ENCODE peak calls at places on chromosomes 16 and 17, in seven cellular contexts. One of them, this sample, is unnamed.

GRCh38 chr17:71032746-71033273 is 863.5 kb downstream of the KCNJ2 start:
- DNase-seq in GM12878: no peak
- DNase-seq in ascending aorta: no peak
- DNase-seq in astrocyte of the spinal cord: no peak
- DNase-seq in GM12865: no peak
- DNase-seq in lower leg skin: no peak
- DNase-seq in fibroblast of lung: no peak
- DNase-seq in this sample: no peak

GRCh38 chr16:9658157-9658556 is 524.1 kb downstream of the GRIN2A start:
- DNase-seq in GM12878: no peak
- DNase-seq in ascending aorta: no peak
- DNase-seq in astrocyte of the spinal cord: no peak
- DNase-seq in GM12865: no peak
- DNase-seq in lower leg skin: no peak
- DNase-seq in fibroblast of lung: no peak
- DNase-seq in this sample: no peak

GRCh38 chr16:87416826-87417471 is 24.8 kb downstream of the MAP1LC3B start:
- DNase-seq in GM12878: no peak
- DNase-seq in ascending aorta: no peak
- DNase-seq in astrocyte of the spinal cord: peak; percentile 70
- DNase-seq in GM12865: peak; percentile 16
- DNase-seq in lower leg skin: peak; percentile 81
- DNase-seq in fibroblast of lung: peak; percentile 84
- DNase-seq in this sample: peak; percentile 73

GRCh38 chr16:67177743-67178699 is 5.7 kb downstream of the MATCAP1 start:
- DNase-seq in GM12878: no peak
- DNase-seq in ascending aorta: no peak
- DNase-seq in astrocyte of the spinal cord: peak; percentile 48
- DNase-seq in GM12865: peak; percentile 55
- DNase-seq in lower leg skin: no peak
- DNase-seq in fibroblast of lung: peak; percentile 53
- DNase-seq in this sample: peak; percentile 59

GRCh38 chr16:29192329-29193247 is 207.7 kb downstream of the LAT start:
- DNase-seq in GM12878: no peak
- DNase-seq in ascending aorta: peak; percentile 52
- DNase-seq in astrocyte of the spinal cord: no peak
- DNase-seq in GM12865: no peak
- DNase-seq in lower leg skin: peak; percentile 78
- DNase-seq in fibroblast of lung: no peak
- DNase-seq in this sample: no peak

GRCh38 chr16:66391726-66392670 is 25.5 kb downstream of the CDH5 start:
- DNase-seq in GM12878: no peak
- DNase-seq in ascending aorta: peak; percentile 56
- DNase-seq in astrocyte of the spinal cord: no peak
- DNase-seq in GM12865: no peak
- DNase-seq in lower leg skin: peak; percentile 86
- DNase-seq in fibroblast of lung: no peak
- DNase-seq in this sample: no peak

GRCh38 chr17:66965801-66966528 is 1.5 kb downstream of the CACNG4 start:
- DNase-seq in GM12878: no peak
- DNase-seq in ascending aorta: no peak
- DNase-seq in astrocyte of the spinal cord: no peak
- DNase-seq in GM12865: no peak
- DNase-seq in lower leg skin: no peak
- DNase-seq in fibroblast of lung: no peak
- DNase-seq in this sample: no peak

GRCh38 chr17:45573915-45574314 is 83.4 kb upstream of the PLEKHM1 start:
- DNase-seq in GM12878: no peak
- DNase-seq in ascending aorta: no peak
- DNase-seq in astrocyte of the spinal cord: no peak
- DNase-seq in GM12865: peak; percentile 16
- DNase-seq in lower leg skin: no peak
- DNase-seq in fibroblast of lung: no peak
- DNase-seq in this sample: no peak

GRCh38 chr17:52158450-52159042 is at the start of gene CA10:
- DNase-seq in GM12878: no peak
- DNase-seq in ascending aorta: no peak
- DNase-seq in astrocyte of the spinal cord: no peak
- DNase-seq in GM12865: no peak
- DNase-seq in lower leg skin: no peak
- DNase-seq in fibroblast of lung: no peak
- DNase-seq in this sample: no peak

GRCh38 chr16:4316732-4317461 is 1.0 kb downstream of the GLIS2 start:
- DNase-seq in GM12878: no peak
- DNase-seq in ascending aorta: peak; percentile 89
- DNase-seq in astrocyte of the spinal cord: peak; percentile 39
- DNase-seq in GM12865: no peak
- DNase-seq in lower leg skin: peak; percentile 89
- DNase-seq in fibroblast of lung: peak; percentile 40
- DNase-seq in this sample: no peak

GRCh38 chr17:17724307-17724921 is 43.2 kb downstream of the RAI1 start:
- DNase-seq in GM12878: no peak
- DNase-seq in ascending aorta: no peak
- DNase-seq in astrocyte of the spinal cord: peak; percentile 56
- DNase-seq in GM12865: peak; percentile 59
- DNase-seq in lower leg skin: no peak
- DNase-seq in fibroblast of lung: peak; percentile 49
- DNase-seq in this sample: peak; percentile 71

GRCh38 chr16:74216319-74216718 is 80.3 kb upstream of the PSMD7 start:
- DNase-seq in GM12878: no peak
- DNase-seq in ascending aorta: no peak
- DNase-seq in astrocyte of the spinal cord: peak; percentile 7
- DNase-seq in GM12865: no peak
- DNase-seq in lower leg skin: no peak
- DNase-seq in fibroblast of lung: peak; percentile 44
- DNase-seq in this sample: peak; percentile 9

GRCh38 chr16:60151987-60152386 is 1417.9 kb upstream of the GOT2 start:
- DNase-seq in GM12878: no peak
- DNase-seq in ascending aorta: no peak
- DNase-seq in astrocyte of the spinal cord: no peak
- DNase-seq in GM12865: no peak
- DNase-seq in lower leg skin: no peak
- DNase-seq in fibroblast of lung: no peak
- DNase-seq in this sample: no peak

GRCh38 chr16:35306915-35307314 is 1847.5 kb downstream of the TP53TG3F start:
- DNase-seq in GM12878: no peak
- DNase-seq in ascending aorta: no peak
- DNase-seq in astrocyte of the spinal cord: no peak
- DNase-seq in GM12865: no peak
- DNase-seq in lower leg skin: no peak
- DNase-seq in fibroblast of lung: no peak
- DNase-seq in this sample: no peak

GRCh38 chr17:19019041-19019941 is 14.7 kb upstream of the FAM83G start:
- DNase-seq in GM12878: no peak
- DNase-seq in ascending aorta: no peak
- DNase-seq in astrocyte of the spinal cord: no peak
- DNase-seq in GM12865: peak; percentile 35
- DNase-seq in lower leg skin: no peak
- DNase-seq in fibroblast of lung: no peak
- DNase-seq in this sample: no peak

GRCh38 chr17:10518271-10519037 is at the start of gene MYH1:
- DNase-seq in GM12878: no peak
- DNase-seq in ascending aorta: no peak
- DNase-seq in astrocyte of the spinal cord: no peak
- DNase-seq in GM12865: no peak
- DNase-seq in lower leg skin: no peak
- DNase-seq in fibroblast of lung: no peak
- DNase-seq in this sample: no peak

DNA sequence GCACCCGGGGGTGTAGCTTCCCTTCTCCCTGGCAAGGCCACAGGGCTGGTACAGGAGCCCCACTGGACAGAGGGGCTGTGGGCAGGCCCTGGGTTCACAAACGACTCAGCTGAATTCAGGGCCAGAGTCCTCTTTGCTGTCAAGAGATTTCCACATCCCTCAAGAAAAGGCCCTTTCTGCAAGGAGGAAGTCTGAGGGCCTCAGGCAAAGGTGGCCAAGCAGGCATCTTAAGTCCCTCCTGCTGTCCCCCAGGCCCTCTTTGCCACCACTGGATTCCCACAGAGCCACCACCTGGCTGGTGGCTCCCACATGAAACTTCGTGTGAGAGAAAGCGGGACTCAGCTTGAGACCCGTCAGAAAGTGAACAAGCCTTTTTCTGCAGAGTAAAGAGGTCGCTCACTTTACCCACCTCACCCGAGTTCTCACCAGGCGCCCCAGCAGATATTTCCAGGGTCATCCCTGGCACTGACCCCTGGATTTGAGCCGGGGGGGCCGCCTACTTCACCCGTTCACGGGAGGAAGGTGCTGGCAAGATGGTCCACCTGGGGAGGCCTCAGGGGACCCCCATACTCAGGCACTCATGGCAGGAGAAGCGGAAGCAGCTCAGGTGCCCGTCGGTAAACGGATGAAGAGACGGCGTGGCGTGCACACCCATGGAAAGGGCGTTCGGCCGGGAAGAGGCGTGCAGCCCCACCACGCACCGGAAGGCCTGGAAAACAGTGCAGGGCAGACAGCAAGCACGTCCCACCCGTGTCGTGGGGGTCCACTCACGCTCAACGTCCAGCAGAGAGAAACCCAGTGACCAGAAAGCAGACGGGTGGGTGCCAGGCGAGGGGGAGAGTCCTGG is 3.6 kb downstream of the RNF166 start:
- DNase-seq in GM12878: no peak
- DNase-seq in ascending aorta: no peak
- DNase-seq in astrocyte of the spinal cord: no peak
- DNase-seq in GM12865: no peak
- DNase-seq in lower leg skin: no peak
- DNase-seq in fibroblast of lung: no peak
- DNase-seq in this sample: no peak
- H3K4me3 ChIP-seq in GM12878: peak overlapping the region; percentile 90
- H3K4me3 ChIP-seq in ascending aorta: no peak overlapping the region
- H3K4me3 ChIP-seq in astrocyte of the spinal cord: no peak overlapping the region
- H3K4me3 ChIP-seq in GM12865: peak overlapping the region; percentile 70
- H3K4me3 ChIP-seq in lower leg skin: no peak overlapping the region
- H3K4me3 ChIP-seq in fibroblast of lung: no peak overlapping the region
- H3K4me3 ChIP-seq in this sample: no peak overlapping the region

GRCh38 chr17:21452377-21453143 is 76.4 kb downstream of the KCNJ12 start:
- DNase-seq in GM12878: no peak
- DNase-seq in ascending aorta: peak; percentile 77
- DNase-seq in astrocyte of the spinal cord: peak; percentile 67
- DNase-seq in GM12865: no peak
- DNase-seq in lower leg skin: peak; percentile 90
- DNase-seq in fibroblast of lung: peak; percentile 86
- DNase-seq in this sample: peak; percentile 79
- TF ChIP-seq CTCF in GM12878: peak; percentile 9
- TF ChIP-seq CTCF in ascending aorta: peak; percentile 59
- TF ChIP-seq CTCF in astrocyte of the spinal cord: peak; percentile 76
- TF ChIP-seq CTCF in GM12865: no peak
- TF ChIP-seq CTCF in lower leg skin: no peak
- TF ChIP-seq CTCF in fibroblast of lung: peak; percentile 78
- TF ChIP-seq CTCF in this sample: peak; percentile 75

GRCh38 chr16:89166696-89167424 is 4.7 kb upstream of the CDH15 start:
- DNase-seq in GM12878: no peak
- DNase-seq in ascending aorta: no peak
- DNase-seq in astrocyte of the spinal cord: no peak
- DNase-seq in GM12865: no peak
- DNase-seq in lower leg skin: no peak
- DNase-seq in fibroblast of lung: no peak
- DNase-seq in this sample: no peak

GRCh38 chr16:89164847-89165684 is 6.5 kb upstream of the CDH15 start:
- DNase-seq in GM12878: no peak
- DNase-seq in ascending aorta: no peak
- DNase-seq in astrocyte of the spinal cord: no peak
- DNase-seq in GM12865: no peak
- DNase-seq in lower leg skin: no peak
- DNase-seq in fibroblast of lung: no peak
- DNase-seq in this sample: no peak

GRCh38 chr16:89169778-89170177 is 1.8 kb upstream of the CDH15 start:
- DNase-seq in GM12878: no peak
- DNase-seq in ascending aorta: no peak
- DNase-seq in astrocyte of the spinal cord: no peak
- DNase-seq in GM12865: no peak
- DNase-seq in lower leg skin: no peak
- DNase-seq in fibroblast of lung: no peak
- DNase-seq in this sample: no peak

GRCh38 chr16:89168381-89169189 is 3.0 kb upstream of the CDH15 start:
- DNase-seq in GM12878: no peak
- DNase-seq in ascending aorta: no peak
- DNase-seq in astrocyte of the spinal cord: no peak
- DNase-seq in GM12865: no peak
- DNase-seq in lower leg skin: no peak
- DNase-seq in fibroblast of lung: no peak
- DNase-seq in this sample: peak; percentile 13

DNA sequence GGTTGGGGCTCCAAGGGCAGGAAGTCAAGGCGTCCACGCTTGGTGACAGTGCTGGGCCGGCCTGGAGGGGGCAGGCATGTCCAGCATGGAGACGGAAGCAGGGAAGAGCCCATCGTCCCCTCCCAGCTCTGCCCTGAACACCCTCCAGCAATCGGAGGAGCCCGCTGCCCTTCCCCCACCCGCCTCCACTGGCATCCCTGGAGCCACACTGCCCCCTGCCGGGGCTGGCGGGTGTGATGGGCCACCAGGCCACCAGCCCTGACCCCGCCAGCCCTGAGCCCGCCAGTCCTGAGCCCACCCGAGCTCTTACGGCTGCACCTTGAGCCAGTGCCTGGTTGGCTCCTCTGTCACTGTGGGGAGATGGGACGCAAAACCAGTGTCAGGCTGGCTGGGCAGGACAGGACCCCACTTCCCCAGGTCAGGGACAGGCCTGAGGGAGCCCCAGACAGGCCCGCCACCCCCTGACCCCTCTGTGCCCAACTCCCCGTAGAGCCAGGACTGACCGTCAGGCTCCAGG is 4.1 kb upstream of the CDH15 start:
- DNase-seq in GM12878: peak; percentile 28
- DNase-seq in ascending aorta: peak; percentile 84
- DNase-seq in astrocyte of the spinal cord: peak; percentile 46
- DNase-seq in GM12865: peak; percentile 82
- DNase-seq in lower leg skin: peak; percentile 95
- DNase-seq in fibroblast of lung: peak; percentile 78
- DNase-seq in this sample: peak; percentile 71
- H3K4me3 ChIP-seq in GM12878: no peak overlapping the region
- H3K4me3 ChIP-seq in ascending aorta: no peak overlapping the region
- H3K4me3 ChIP-seq in astrocyte of the spinal cord: no peak overlapping the region
- H3K4me3 ChIP-seq in GM12865: no peak overlapping the region
- H3K4me3 ChIP-seq in lower leg skin: no peak overlapping the region
- H3K4me3 ChIP-seq in fibroblast of lung: no peak overlapping the region
- H3K4me3 ChIP-seq in this sample: no peak overlapping the region

GRCh38 chr17:6427284-6427781 is 7.6 kb downstream of the AIPL1 start:
- DNase-seq in GM12878: peak; percentile 23
- DNase-seq in ascending aorta: no peak
- DNase-seq in astrocyte of the spinal cord: peak; percentile 34
- DNase-seq in GM12865: peak; percentile 74
- DNase-seq in lower leg skin: no peak
- DNase-seq in fibroblast of lung: peak; percentile 22
- DNase-seq in this sample: no peak

GRCh38 chr17:6426356-6427101 is 8.4 kb downstream of the AIPL1 start:
- DNase-seq in GM12878: no peak
- DNase-seq in ascending aorta: no peak
- DNase-seq in astrocyte of the spinal cord: no peak
- DNase-seq in GM12865: no peak
- DNase-seq in lower leg skin: no peak
- DNase-seq in fibroblast of lung: no peak
- DNase-seq in this sample: no peak

GRCh38 chr17:6429266-6429665 is 5.7 kb downstream of the AIPL1 start:
- DNase-seq in GM12878: no peak
- DNase-seq in ascending aorta: no peak
- DNase-seq in astrocyte of the spinal cord: no peak
- DNase-seq in GM12865: no peak
- DNase-seq in lower leg skin: no peak
- DNase-seq in fibroblast of lung: no peak
- DNase-seq in this sample: no peak

GRCh38 chr17:6428207-6428965 is 6.5 kb downstream of the AIPL1 start:
- DNase-seq in GM12878: no peak
- DNase-seq in ascending aorta: no peak
- DNase-seq in astrocyte of the spinal cord: no peak
- DNase-seq in GM12865: no peak
- DNase-seq in lower leg skin: no peak
- DNase-seq in fibroblast of lung: no peak
- DNase-seq in this sample: no peak

GRCh38 chr17:6430769-6431168 is 4.2 kb downstream of the AIPL1 start:
- DNase-seq in GM12878: no peak
- DNase-seq in ascending aorta: no peak
- DNase-seq in astrocyte of the spinal cord: no peak
- DNase-seq in GM12865: no peak
- DNase-seq in lower leg skin: no peak
- DNase-seq in fibroblast of lung: no peak
- DNase-seq in this sample: no peak
- TF ChIP-seq CTCF in GM12878: no peak
- TF ChIP-seq CTCF in ascending aorta: no peak
- TF ChIP-seq CTCF in astrocyte of the spinal cord: peak; percentile 46
- TF ChIP-seq CTCF in GM12865: peak; percentile 35
- TF ChIP-seq CTCF in lower leg skin: no peak
- TF ChIP-seq CTCF in fibroblast of lung: peak; percentile 43
- TF ChIP-seq CTCF in this sample: peak; percentile 35

This sample was measured in fibroblast of pulmonary artery.